ENCODE peak calls at places on chromosomes 4 and X, in nine cellular contexts. E is fibroblast of the aortic adventitia; G is cardiac muscle cell; J is HL-60; U is activated T-helper 1 cell treated with anti-CD3 and anti-CD28 coated beads, Interleukin-2, amount 50 U/mL, for 16 hours; B is hippocampal formation; V is D341Med; S is Ammon's horn; H is H7. T is an unnamed sample.

GRCh38 chrX:20913760-20914159 is 460.5 kb upstream of the CNKSR2 start:
- DNase-seq in S (no peak), E (peak), U (no peak), G (no peak), H (peak), J (no peak), B (no peak), V (no peak), T (no peak)

GRCh38 chrX:49840679-49841078 is 11.6 kb downstream of the PAGE4 start:
- DNase-seq in S (peak), U (no peak), V (peak), E (peak), H (peak), J (peak), G (peak), B (peak), T (no peak)

GRCh38 chr4:89039735-89040338 is 17.1 kb downstream of the FAM13A start:
- DNase-seq in J (no peak), B (no peak), S (no peak), V (no peak), H (no peak), G (peak), U (no peak), E (peak), T (no peak)

GRCh38 chr4:125703443-125703842 is 388.7 kb downstream of the FAT4 start:
- DNase-seq in J (no peak), V (no peak), S (no peak), H (no peak), B (no peak), E (peak), U (no peak), G (peak), T (no peak)

GRCh38 chr4:23114538-23114937 is 421.8 kb downstream of the GBA3 start:
- DNase-seq in S (no peak), U (no peak), J (no peak), E (no peak), B (no peak), H (no peak), G (no peak), V (no peak), T (no peak)

GRCh38 chrX:36908801-36909403 is 99.3 kb upstream of the FAM47C start:
- DNase-seq in H (peak), G (peak), J (no peak), B (peak), S (peak), V (peak), U (no peak), E (peak), T (no peak)

GRCh38 chr4:31235961-31236360 is 515.8 kb downstream of the PCDH7 start:
- DNase-seq in S (peak), J (no peak), V (peak), G (no peak), H (no peak), U (no peak), B (no peak), E (no peak), T (no peak)

GRCh38 chrX:54492340-54492739 is 3.7 kb downstream of the FGD1 start:
- DNase-seq in H (no peak), S (no peak), E (peak), J (no peak), G (peak), B (no peak), V (no peak), U (no peak), T (no peak)

GRCh38 chrX:45164021-45164621 is 36.6 kb downstream of the DIPK2B start:
- DNase-seq in U (no peak), J (no peak), E (peak), H (no peak), B (no peak), S (peak), G (peak), V (no peak), T (no peak)

GRCh38 chr4:163171590-163171989 is 4.9 kb upstream of the NAF1 start:
- DNase-seq in B (no peak), E (no peak), U (no peak), V (no peak), G (no peak), J (no peak), S (no peak), H (no peak), T (no peak)

GRCh38 chrX:10254746-10255145 is 98.0 kb downstream of the CLCN4 start:
- DNase-seq in H (no peak), G (no peak), E (peak), U (no peak), J (peak), S (no peak), B (no peak), V (no peak), T (no peak)

GRCh38 chr4:65193985-65194384 is 476.3 kb downstream of the EPHA5 start:
- DNase-seq in B (no peak), J (no peak), G (no peak), E (no peak), U (no peak), S (peak), V (no peak), H (no peak), T (no peak)

GRCh38 chr4:108171541-108172230 is 3.0 kb upstream of the LEF1 start:
- DNase-seq in B (no peak), S (no peak), E (no peak), J (no peak), H (peak), V (no peak), U (peak), G (no peak), T (peak)

GRCh38 chrX:133849676-133850075 is 135.7 kb downstream of the GPC3 start:
- DNase-seq in H (no peak), U (no peak), S (no peak), E (no peak), B (no peak), G (no peak), J (no peak), V (no peak), T (no peak)

T was measured in effector CD4-positive, alpha-beta T cell.